ENCODE peak calls at places on chromosomes 4 and X, in five cellular contexts. O, Q, N, Y and L are unnamed samples.

GRCh38 chr4:31995943-31996901 is 1276.1 kb downstream of the PCDH7 start:
- DNase-seq in N (no peak), Q (no peak), Y (no peak), O (peak), L (no peak)

GRCh38 chrX:18354369-18355329 is at the start of gene SCML2:
- DNase-seq in N (peak), Q (peak), O (peak), Y (peak), L (peak)

GRCh38 chr4:89316931-89317366 is 9.3 kb upstream of the GPRIN3 start:
- DNase-seq in Q (peak), O (no peak), Y (no peak), N (peak), L (no peak)

GRCh38 chr4:2934813-2935761 is 28.1 kb downstream of the NOP14 start:
- DNase-seq in N (peak), Y (peak), O (peak), Q (peak), L (peak)

GRCh38 chr4:18127030-18127429 is 105.5 kb upstream of the LCORL start:
- DNase-seq in Q (no peak), N (no peak), Y (no peak), O (no peak), L (no peak)

GRCh38 chrX:129875669-129876068 is 30.3 kb upstream of the UTP14A start:
- DNase-seq in Y (no peak), N (peak), O (no peak), Q (peak), L (no peak)

GRCh38 chrX:55132416-55132815 is 43.6 kb downstream of the PAGE2 start:
- DNase-seq in Q (no peak), N (no peak), Y (no peak), O (no peak), L (no peak)

GRCh38 chrX:46327229-46328081 is 217.8 kb downstream of the ZNF674 start:
- DNase-seq in O (peak), N (peak), Y (peak), Q (no peak), L (peak)

GRCh38 chrX:136574548-136574947 is 42.5 kb downstream of the VGLL1 start:
- DNase-seq in Y (no peak), O (no peak), Q (no peak), N (no peak), L (no peak)

GRCh38 chr4:3481113-3481531 is 18.0 kb downstream of the DOK7 start:
- DNase-seq in O (no peak), Y (no peak), N (no peak), Q (no peak), L (peak)

GRCh38 chrX:133921764-133922389 is 63.5 kb downstream of the GPC3 start:
- DNase-seq in Q (peak), N (peak), Y (peak), O (peak), L (peak)

GRCh38 chr4:31692407-31692940 is 972.3 kb downstream of the PCDH7 start:
- DNase-seq in N (no peak), O (no peak), Q (no peak), Y (no peak), L (no peak)

GRCh38 chr4:5788144-5788543 is 77.1 kb downstream of the EVC start:
- DNase-seq in O (peak), N (no peak), Q (no peak), Y (peak), L (no peak)

GRCh38 chr4:179307297-179308136 is 1865.3 kb upstream of the AGA start:
- DNase-seq in O (peak), N (peak), Q (peak), Y (peak), L (peak)

GRCh38 chr4:173513651-173514050 is 16.4 kb downstream of the HAND2 start:
- DNase-seq in Q (no peak), N (peak), Y (no peak), O (no peak), L (no peak)

GRCh38 chr4:1763550-1764080 is 29.5 kb upstream of the FGFR3 start:
- DNase-seq in N (peak), Q (peak), Y (no peak), O (no peak), L (no peak)

GRCh38 chr4:10186228-10187214 is 69.9 kb upstream of the WDR1 start:
- DNase-seq in O (no peak), Y (no peak), N (no peak), Q (no peak), L (no peak)

GRCh38 chr4:149493492-149493891 is 322.2 kb downstream of the IQCM start:
- DNase-seq in O (no peak), Y (no peak), Q (no peak), N (no peak), L (no peak)

GRCh38 chrX:153588021-153588781 is 10.7 kb downstream of the CCNQ start:
- DNase-seq in Q (no peak), O (no peak), Y (no peak), N (no peak), L (no peak)

GRCh38 chrX:57929373-57929772 is 19.1 kb upstream of the ZXDA start:
- DNase-seq in Q (peak), Y (no peak), N (peak), O (no peak), L (no peak)

GRCh38 chr4:21470531-21470930 is 478.0 kb downstream of the KCNIP4 start:
- DNase-seq in Q (no peak), O (no peak), Y (no peak), N (peak), L (no peak)

GRCh38 chr4:5751073-5751917 is 40.3 kb downstream of the EVC start:
- DNase-seq in Y (no peak), N (peak), Q (peak), O (peak), L (no peak)

GRCh38 chr4:165785337-165785736 is 87.7 kb upstream of the TLL1 start:
- DNase-seq in N (no peak), Y (no peak), Q (no peak), O (no peak), L (no peak)

GRCh38 chrX:151098996-151099395 is 77.4 kb upstream of the GPR50 start:
- DNase-seq in N (no peak), O (no peak), Y (no peak), Q (no peak), L (no peak)

GRCh38 chr4:20464381-20464780 is 212.7 kb downstream of the SLIT2 start:
- DNase-seq in O (no peak), Y (no peak), N (peak), Q (peak), L (no peak)

GRCh38 chr4:1869530-1870327 is 1.5 kb upstream of the NSD2 start:
- DNase-seq in O (no peak), N (no peak), Q (no peak), Y (no peak), L (no peak)

DNA sequence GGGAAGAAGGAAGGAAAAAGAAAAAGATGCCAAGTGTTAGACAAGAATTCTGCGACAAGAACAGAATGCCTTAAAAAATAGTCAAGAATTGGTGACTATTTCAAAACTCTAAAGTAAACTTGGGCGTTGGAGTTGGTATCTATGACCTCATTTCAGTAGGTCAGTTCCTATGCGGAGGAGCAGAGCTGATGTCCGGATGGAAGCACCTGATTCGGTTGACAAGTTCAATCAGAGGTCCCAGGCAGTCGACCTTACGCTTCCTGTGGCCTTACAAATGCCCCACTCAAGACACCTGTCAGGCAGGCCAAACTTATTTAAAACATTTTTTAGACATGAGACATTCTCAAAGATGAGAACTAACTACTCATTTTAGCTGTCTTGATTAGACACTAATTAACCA is 137.6 kb upstream of the ADAMTS3 start:
- DNase-seq in Y (no peak), Q (no peak), N (no peak), O (no peak), L (no peak)
- H4K91ac ChIP-seq in Y (no peak), Q (no peak), N (no peak), O (no peak), L (no peak)

GRCh38 chr4:183394166-183394951 is 50.1 kb upstream of the CDKN2AIP start:
- DNase-seq in O (no peak), Q (no peak), Y (no peak), N (no peak), L (no peak)
- H2BK15ac ChIP-seq in O (no peak), Q (no peak), Y (no peak), N (no peak), L (no peak)

DNA sequence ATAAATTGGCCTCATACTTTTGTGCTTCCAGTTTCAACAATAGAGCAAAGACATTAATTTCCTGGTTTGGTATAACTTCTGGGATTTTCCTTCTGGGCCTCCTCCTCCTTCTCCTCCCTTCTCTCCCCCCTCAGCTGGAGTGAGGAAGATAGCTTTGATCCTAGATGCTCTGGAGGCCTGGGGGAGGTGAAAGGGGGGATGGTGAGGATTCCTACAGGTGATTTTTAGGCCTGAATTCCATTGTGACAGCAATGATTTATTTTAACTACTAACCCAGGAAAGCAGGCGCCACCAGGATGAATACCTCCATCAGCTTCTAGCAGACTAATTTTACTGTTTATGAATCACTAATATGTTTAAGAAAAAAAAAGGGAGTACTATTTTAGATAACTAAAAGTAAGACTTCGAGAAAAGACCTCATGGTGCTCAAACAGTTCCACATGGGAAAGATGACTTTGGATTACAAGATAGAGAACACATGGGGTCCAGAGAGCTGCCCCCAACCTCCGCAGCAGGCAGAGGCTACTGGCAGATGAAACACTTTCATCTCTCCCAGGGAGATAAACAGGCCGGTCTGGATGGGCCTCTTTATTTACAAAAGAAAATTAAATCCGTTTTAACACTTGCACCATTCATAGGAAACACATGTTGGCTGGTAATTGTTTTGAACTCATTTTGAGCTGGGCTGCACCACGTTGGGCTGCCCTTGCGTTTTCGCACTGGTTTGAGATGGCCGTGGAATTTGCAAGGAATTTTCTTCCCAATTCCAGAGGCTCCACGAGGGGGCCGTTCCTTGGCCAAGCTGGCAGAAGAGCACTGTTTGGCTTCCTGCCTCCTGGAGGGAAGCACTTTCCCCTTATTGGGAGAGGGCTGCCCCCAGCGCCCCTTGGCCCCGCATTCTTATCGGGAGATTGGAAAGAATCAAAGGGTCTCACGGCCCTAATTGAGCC is 125.1 kb upstream of the STX18 start:
- DNase-seq in Q (no peak), Y (no peak), O (peak), N (peak), L (no peak)
- H4K91ac ChIP-seq in Q (no peak), Y (no peak), O (no peak), N (no peak), L (no peak)

GRCh38 chr4:37656649-37657048 is 29.5 kb downstream of the RELL1 start:
- DNase-seq in Q (no peak), O (no peak), Y (no peak), N (no peak), L (no peak)

GRCh38 chr4:37648084-37648817 is 37.9 kb downstream of the RELL1 start:
- DNase-seq in Y (no peak), O (peak), Q (peak), N (peak), L (no peak)

GRCh38 chr4:37653601-37654000 is 32.6 kb downstream of the RELL1 start:
- DNase-seq in O (peak), Y (no peak), Q (no peak), N (no peak), L (no peak)

GRCh38 chr4:37651781-37652377 is 34.3 kb downstream of the RELL1 start:
- DNase-seq in Q (no peak), O (no peak), N (no peak), Y (no peak), L (no peak)

GRCh38 chr4:37652747-37653527 is 33.2 kb downstream of the RELL1 start:
- DNase-seq in Q (no peak), Y (no peak), N (no peak), O (no peak), L (no peak)
- H2BK15ac ChIP-seq in Q (no peak), Y (no peak), N (no peak), O (no peak), L (no peak)

GRCh38 chrX:112818114-112819012 is 22.3 kb downstream of the AMOT start:
- DNase-seq in Q (no peak), N (no peak), O (no peak), Y (no peak), L (no peak)
- H4K91ac ChIP-seq in Q (peak), N (no peak), O (no peak), Y (no peak), L (no peak)

GRCh38 chr4:176307591-176307920 is 12.2 kb upstream of the SPCS3 start:
- DNase-seq in N (no peak), Q (no peak), Y (no peak), O (no peak), L (no peak)

GRCh38 chr4:176302283-176303275 is 17.2 kb upstream of the SPCS3 start:
- DNase-seq in Y (no peak), O (no peak), N (peak), Q (peak), L (no peak)

GRCh38 chr4:176300565-176300964 is 19.2 kb upstream of the SPCS3 start:
- DNase-seq in Y (no peak), O (no peak), Q (no peak), N (no peak), L (no peak)

GRCh38 chr4:176306837-176307590 is 12.8 kb upstream of the SPCS3 start:
- DNase-seq in Q (no peak), O (no peak), N (no peak), Y (no peak), L (no peak)

DNA sequence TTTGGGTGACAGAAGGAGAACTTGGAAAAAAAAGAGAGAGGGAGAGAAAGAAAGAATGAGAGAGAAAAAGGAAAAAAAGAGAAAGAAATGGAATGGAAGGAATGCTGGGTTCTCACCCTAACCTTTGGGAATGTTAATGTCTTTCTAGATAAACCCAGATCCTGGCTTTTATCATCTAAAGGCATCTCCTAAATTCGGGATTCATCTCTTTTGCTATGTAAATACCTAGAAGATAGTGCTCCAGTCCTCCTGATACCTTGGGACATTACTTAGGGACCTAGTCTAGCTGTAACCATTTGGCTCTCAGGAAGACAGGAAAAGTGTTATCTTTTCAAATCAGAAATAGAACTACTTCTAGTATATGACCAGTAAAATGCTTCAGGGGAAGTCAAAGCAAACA is 15.8 kb upstream of the SPCS3 start:
- DNase-seq in Q (no peak), O (no peak), N (no peak), Y (no peak), L (no peak)
- H2BK15ac ChIP-seq in Q (peak), O (no peak), N (no peak), Y (no peak), L (no peak)

DNA sequence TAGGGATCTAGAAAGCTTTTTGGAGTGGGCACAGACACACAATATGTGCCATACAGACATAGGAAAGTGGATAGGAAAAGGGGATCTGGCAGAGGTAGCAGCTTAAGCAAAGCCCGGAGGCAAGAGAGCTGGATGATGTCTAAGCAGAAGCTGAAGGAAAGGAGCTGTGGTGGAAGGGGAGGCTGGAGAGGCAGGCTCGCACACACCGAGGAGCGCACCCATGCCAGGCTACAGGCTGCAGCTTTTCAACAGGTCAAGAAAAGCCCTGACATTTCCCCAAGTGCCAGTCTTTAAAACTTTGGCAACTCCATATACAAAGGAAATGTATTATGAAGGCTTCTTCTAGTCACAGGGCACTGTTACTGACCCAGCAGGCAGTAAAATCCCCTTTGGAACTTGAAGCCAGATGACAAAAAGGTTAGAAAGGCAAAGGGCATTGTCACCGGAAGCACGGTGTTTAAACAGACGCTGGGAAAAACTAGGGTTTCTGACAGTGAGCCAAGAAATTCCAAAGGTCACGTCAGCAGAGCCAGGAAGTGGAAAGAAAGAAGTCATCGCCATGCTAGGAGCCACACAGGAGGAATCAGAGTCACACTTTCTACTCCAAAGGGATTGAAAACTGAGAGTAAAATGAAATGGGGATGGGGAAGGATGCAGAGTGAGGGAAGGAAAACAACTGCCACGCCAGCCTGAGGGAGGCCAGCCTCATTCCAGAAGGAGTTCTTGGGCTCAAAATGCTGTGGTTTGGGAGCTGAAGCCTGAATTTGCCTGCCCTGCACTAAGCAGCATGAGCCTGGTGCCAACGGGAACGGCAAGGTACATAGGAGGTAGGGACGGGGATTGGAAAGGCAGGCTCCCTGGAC is 67.1 kb downstream of the SOWAHB start:
- DNase-seq in O (no peak), N (peak), Q (peak), Y (peak), L (peak)
- H4K91ac ChIP-seq in O (no peak), N (peak), Q (peak), Y (no peak), L (no peak)

DNA sequence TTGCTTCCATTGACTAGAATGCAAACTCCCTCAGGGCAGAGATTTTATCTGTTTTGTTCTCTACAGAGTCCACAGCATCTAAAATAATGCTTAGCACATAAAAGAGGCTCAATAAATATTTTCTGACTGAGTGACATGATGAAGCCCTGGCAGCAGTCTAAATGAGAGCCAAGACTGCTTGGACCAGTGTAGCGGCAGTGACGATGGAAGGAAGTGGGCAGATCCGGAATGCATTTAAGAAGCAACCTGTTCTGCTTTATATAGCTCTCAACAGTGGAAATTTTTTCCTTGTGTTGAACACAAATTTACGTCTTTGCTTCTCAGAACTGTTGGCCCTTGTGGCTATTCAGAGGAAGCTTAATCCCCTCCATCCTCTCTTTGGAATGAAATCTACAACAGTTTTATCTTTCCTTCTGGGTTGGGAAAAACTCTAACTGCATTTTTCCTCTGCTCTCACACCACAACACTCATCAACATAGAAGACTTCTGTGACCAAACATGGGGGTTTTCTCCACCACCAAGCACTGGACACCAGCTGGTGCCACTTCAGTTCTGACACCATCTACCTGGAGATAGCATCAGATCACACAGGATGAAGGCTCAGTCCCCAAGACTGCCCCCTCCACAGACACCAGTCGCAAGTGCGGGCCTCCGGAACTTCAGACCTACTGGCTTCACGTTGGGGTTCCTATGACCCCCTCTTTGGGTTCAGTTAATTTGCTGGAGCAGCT is 7.0 kb upstream of the BEND4 start:
- DNase-seq in O (no peak), Y (no peak), N (no peak), Q (no peak), L (no peak)
- H2BK15ac ChIP-seq in O (no peak), Y (no peak), N (no peak), Q (no peak), L (no peak)